ENCODE peak calls at places on chromosomes 2 and 18, in eight cellular contexts. F is OCI-LY7, R is ovary, I is colonic mucosa, E is spleen, L is heart left ventricle, Q is fibroblast of villous mesenchyme, G is lower leg skin. A is an unnamed sample.

GRCh38 chr2:210224660-210225460 is at the start of gene ACADL:
- DNase-seq in F (no peak), R (peak), I (peak), E (peak), L (peak), Q (peak), G (peak), A (peak)

GRCh38 chr2:191382801-191383200 is 137.6 kb downstream of the MYO1B start:
- DNase-seq in F (no peak), R (no peak), I (peak), E (no peak), L (peak), Q (peak), G (no peak), A (no peak)

GRCh38 chr18:43277164-43277600 is at the start of gene SYT4:
- DNase-seq in F (no peak), R (peak), I (no peak), E (peak), L (no peak), Q (peak), G (no peak), A (no peak)

GRCh38 chr18:59877366-59877765 is 22.4 kb upstream of the PMAIP1 start:
- DNase-seq in F (no peak), R (no peak), I (no peak), E (no peak), L (no peak), Q (peak), G (no peak), A (no peak)

GRCh38 chr2:31935370-31935769 is 75.4 kb downstream of the MEMO1 start:
- DNase-seq in F (no peak), R (no peak), I (no peak), E (no peak), L (no peak), Q (no peak), G (no peak), A (no peak)

GRCh38 chr18:63603772-63604171 is 16.6 kb downstream of the SERPINB13 start:
- DNase-seq in F (no peak), R (no peak), I (no peak), E (no peak), L (no peak), Q (peak), G (no peak), A (peak)

GRCh38 chr2:230798769-230799399 is 65.9 kb upstream of the ITM2C start:
- DNase-seq in F (peak), R (no peak), I (peak), E (no peak), L (no peak), Q (peak), G (no peak), A (peak)

GRCh38 chr2:97900806-97901205 is 94.9 kb downstream of the TMEM131 start:
- DNase-seq in F (peak), R (no peak), I (no peak), E (no peak), L (no peak), Q (peak), G (no peak), A (no peak)

GRCh38 chr2:184756885-184757284 is 158.6 kb downstream of the ZNF804A start:
- DNase-seq in F (no peak), R (no peak), I (no peak), E (no peak), L (no peak), Q (peak), G (no peak), A (no peak)

GRCh38 chr2:176281267-176281666 is 12.0 kb downstream of the MTX2 start:
- DNase-seq in F (no peak), R (no peak), I (no peak), E (no peak), L (no peak), Q (peak), G (no peak), A (no peak)

GRCh38 chr2:167480986-167481309 is 592.7 kb downstream of the XIRP2 start:
- DNase-seq in F (no peak), R (no peak), I (no peak), E (no peak), L (no peak), Q (no peak), G (no peak), A (no peak)

GRCh38 chr2:50538137-50538536 is 493.8 kb downstream of the NRXN1 start:
- DNase-seq in F (no peak), R (no peak), I (no peak), E (no peak), L (no peak), Q (no peak), G (no peak), A (no peak)

GRCh38 chr2:152037711-152038110 is 61.1 kb downstream of the CACNB4 start:
- DNase-seq in F (no peak), R (peak), I (peak), E (no peak), L (peak), Q (no peak), G (no peak), A (no peak)

GRCh38 chr2:11705711-11706110 is 35.7 kb upstream of the NTSR2 start:
- DNase-seq in F (no peak), R (no peak), I (no peak), E (no peak), L (no peak), Q (no peak), G (no peak), A (no peak)

GRCh38 chr2:71609958-71610357 is 156.6 kb downstream of the DYSF start:
- DNase-seq in F (peak), R (no peak), I (peak), E (no peak), L (no peak), Q (peak), G (peak), A (no peak)

GRCh38 chr2:157874997-157875719 is 972 bp downstream of the ACVR1 start:
- DNase-seq in F (peak), R (peak), I (peak), E (peak), L (peak), Q (peak), G (peak), A (no peak)

DNA sequence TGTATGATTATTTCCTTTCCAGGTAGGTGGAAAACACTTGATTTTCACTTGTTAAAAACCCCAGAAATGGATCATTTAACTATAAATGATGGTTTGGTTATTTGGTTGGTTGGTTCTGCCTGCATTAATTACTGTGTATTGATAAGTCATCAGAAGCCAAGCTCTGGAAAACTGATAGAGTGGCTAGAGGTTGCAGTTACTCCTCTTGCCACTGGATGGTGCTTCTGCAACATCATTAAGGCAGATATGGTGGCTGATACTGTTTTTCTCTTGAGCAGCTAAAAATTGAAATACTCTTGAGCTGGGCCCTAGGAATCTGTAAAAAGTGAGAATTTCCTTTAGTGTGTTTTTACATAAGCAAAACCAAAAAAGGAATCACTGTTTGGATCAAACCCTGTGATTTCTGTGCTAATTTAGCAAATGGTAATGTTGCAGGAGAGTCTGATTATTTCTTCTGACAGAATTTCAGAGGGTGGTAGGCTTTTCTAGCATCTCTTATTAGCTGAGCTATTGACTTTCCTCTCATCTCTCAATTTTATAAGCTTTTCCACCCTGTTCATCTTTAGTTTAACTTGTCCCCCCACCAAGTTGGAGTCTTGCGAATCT is 54.3 kb downstream of the RAB10 start:
- DNase-seq in F (peak), R (no peak), I (no peak), E (no peak), L (no peak), Q (peak), G (no peak), A (peak)
- TF ChIP-seq CTCF in F (peak), R (no peak), I (peak), E (no peak), L (peak), Q (peak), G (no peak), A (peak)

GRCh38 chr2:113281920-113282746 is 3.4 kb upstream of the PAX8 start:
- DNase-seq in F (no peak), R (no peak), I (no peak), E (no peak), L (no peak), Q (no peak), G (no peak), A (no peak)

GRCh38 chr2:113283704-113284284 is 5.1 kb upstream of the PAX8 start:
- DNase-seq in F (no peak), R (peak), I (peak), E (peak), L (peak), Q (peak), G (no peak), A (no peak)

GRCh38 chr2:113284481-113284880 is 5.8 kb upstream of the PAX8 start:
- DNase-seq in F (no peak), R (no peak), I (no peak), E (no peak), L (no peak), Q (peak), G (no peak), A (no peak)

GRCh38 chr2:113285816-113286215 is 7.1 kb upstream of the PAX8 start:
- DNase-seq in F (no peak), R (no peak), I (no peak), E (no peak), L (no peak), Q (no peak), G (no peak), A (no peak)

DNA sequence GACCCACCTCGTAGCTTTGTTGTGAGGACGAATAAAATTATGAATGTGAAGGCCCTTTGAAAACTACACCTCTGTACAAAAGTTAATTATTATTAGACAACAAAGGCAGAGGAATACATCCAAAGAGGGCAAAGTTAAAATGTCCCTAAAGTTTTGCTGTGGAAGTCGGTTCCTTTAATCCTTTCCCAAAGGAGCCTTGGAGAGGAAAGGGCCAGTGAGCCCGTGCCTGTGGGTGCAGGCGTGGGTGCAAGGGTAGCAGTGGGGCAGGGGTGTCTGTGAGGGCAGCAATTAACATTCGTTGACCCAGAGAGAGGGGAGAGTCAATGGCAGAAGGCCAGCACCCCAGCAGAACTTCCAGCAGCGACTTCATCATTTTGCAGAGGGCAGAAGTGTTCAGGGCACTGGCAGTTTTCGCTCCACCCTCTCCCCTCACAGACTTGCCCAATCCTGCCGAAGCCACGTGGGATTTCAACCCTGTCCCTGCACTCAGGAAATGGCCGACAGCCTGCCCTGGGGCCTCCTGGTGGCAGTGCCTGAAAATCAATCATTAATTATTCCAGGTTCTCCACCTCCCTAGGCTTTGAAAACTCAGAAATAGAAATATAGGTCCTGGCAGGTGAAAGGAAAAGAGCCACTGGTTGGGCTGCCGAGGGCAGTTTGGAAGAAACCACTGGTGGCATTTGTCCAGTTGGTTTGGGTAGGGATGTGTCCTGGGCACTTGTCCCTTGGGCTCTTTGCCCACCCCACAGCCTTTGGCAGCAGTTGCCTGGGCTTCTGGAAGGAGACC is 4.2 kb upstream of the PAX8 start:
- DNase-seq in F (no peak), R (no peak), I (peak), E (peak), L (peak), Q (peak), G (peak), A (no peak)
- TF ChIP-seq CTCF in F (no peak), R (no peak), I (no peak), E (no peak), L (no peak), Q (peak), G (no peak), A (no peak)

GRCh38 chr18:12750708-12751502 is 48.1 kb downstream of the PSMG2 start:
- DNase-seq in F (no peak), R (no peak), I (no peak), E (no peak), L (no peak), Q (no peak), G (no peak), A (no peak)
- TF ChIP-seq CTCF in F (no peak), R (no peak), I (no peak), E (no peak), L (no peak), Q (no peak), G (no peak), A (no peak)

GRCh38 chr2:182761903-182762302 is 45.8 kb downstream of the DNAJC10 start:
- DNase-seq in F (no peak), R (no peak), I (no peak), E (no peak), L (no peak), Q (peak), G (no peak), A (no peak)
- TF ChIP-seq CTCF in F (no peak), R (no peak), I (no peak), E (no peak), L (no peak), Q (peak), G (no peak), A (no peak)

GRCh38 chr18:36419913-36420531 is 122.5 kb downstream of the FHOD3 start:
- DNase-seq in F (peak), R (no peak), I (no peak), E (no peak), L (no peak), Q (no peak), G (no peak), A (no peak)
- TF ChIP-seq CTCF in F (peak), R (no peak), I (no peak), E (no peak), L (no peak), Q (no peak), G (no peak), A (no peak)